ENCODE peak calls at places on chromosomes 16 and 17, in five cellular contexts. I, Y, D, S and C are unnamed samples.

GRCh38 chr17:82216301-82217119 is 3.9 kb upstream of the CCDC57 start:
- DNase-seq in I (no peak), Y (peak; percentile 59), D (peak; percentile 17), S (peak; percentile 61), C (peak; percentile 83)

GRCh38 chr16:89801800-89802199 is 14.6 kb downstream of the FANCA start:
- DNase-seq in I (no peak), Y (no peak), D (no peak), S (no peak), C (no peak)

GRCh38 chr16:56848955-56849689 is 15.9 kb upstream of the SLC12A3 start:
- DNase-seq in I (no peak), Y (no peak), D (no peak), S (no peak), C (no peak)

GRCh38 chr16:48300391-48300856 is 53.1 kb upstream of the ABCC11 start:
- DNase-seq in I (no peak), Y (no peak), D (peak; percentile 20), S (no peak), C (no peak)

GRCh38 chr17:75681289-75681688 is 14.2 kb downstream of the SAP30BP start:
- DNase-seq in I (no peak), Y (no peak), D (peak; percentile 27), S (no peak), C (no peak)

GRCh38 chr17:35368086-35368824 is 5.2 kb downstream of the SLFN11 start:
- DNase-seq in I (no peak), Y (no peak), D (no peak), S (peak; percentile 21), C (peak; percentile 76)

GRCh38 chr17:17082878-17083277 is 40.6 kb downstream of the MPRIP start:
- DNase-seq in I (no peak), Y (no peak), D (no peak), S (no peak), C (no peak)

GRCh38 chr17:71494045-71494444 is 626.8 kb upstream of the SOX9 start:
- DNase-seq in I (no peak), Y (no peak), D (no peak), S (no peak), C (no peak)

GRCh38 chr16:72932050-72932449 is 115.9 kb downstream of the ZFHX3 start:
- DNase-seq in I (no peak), Y (no peak), D (no peak), S (no peak), C (peak; percentile 63)

GRCh38 chr17:17567631-17568030 is 23.9 kb downstream of the PEMT start:
- DNase-seq in I (peak; percentile 83), Y (no peak), D (peak; percentile 59), S (no peak), C (no peak)

GRCh38 chr16:3625911-3626732 is 14.7 kb upstream of the SLX4 start:
- DNase-seq in I (no peak), Y (no peak), D (no peak), S (no peak), C (no peak)